ENCODE peak calls at places on chromosomes 12 and 14, in ten cellular contexts. One of them, this sample, is unnamed.
A peak's percentile ranks its signal among the peaks of the same experiment; 100 is the strongest.

GRCh38 chr12:54418441-54419087 is 502 bp downstream of the ITGA5 start:
- DNase-seq in A549: no peak
- DNase-seq in GM23248: peak; percentile 41
- DNase-seq in AG04450: no peak
- DNase-seq in foreskin fibroblast: no peak
- DNase-seq in Peyer's patch: peak; percentile 46
- DNase-seq in retinal pigment epithelial cell: no peak
- DNase-seq in fibroblast of lung: no peak
- DNase-seq in left lung: no peak
- DNase-seq in CD4-positive, alpha-beta memory T cell: peak; percentile 22
- DNase-seq in this sample: no peak

GRCh38 chr14:56874375-56874774 is 64.1 kb upstream of the OTX2 start:
- DNase-seq in foreskin fibroblast: no peak
- DNase-seq in AG04450: no peak
- DNase-seq in A549: peak; percentile 7
- DNase-seq in GM23248: peak; percentile 2
- DNase-seq in fibroblast of lung: no peak
- DNase-seq in Peyer's patch: peak; percentile 53
- DNase-seq in left lung: no peak
- DNase-seq in CD4-positive, alpha-beta memory T cell: no peak
- DNase-seq in retinal pigment epithelial cell: no peak
- DNase-seq in this sample: no peak

GRCh38 chr12:5516781-5517180 is 84.9 kb downstream of the NTF3 start:
- DNase-seq in retinal pigment epithelial cell: no peak
- DNase-seq in Peyer's patch: no peak
- DNase-seq in AG04450: no peak
- DNase-seq in CD4-positive, alpha-beta memory T cell: no peak
- DNase-seq in fibroblast of lung: no peak
- DNase-seq in A549: no peak
- DNase-seq in GM23248: no peak
- DNase-seq in foreskin fibroblast: no peak
- DNase-seq in left lung: peak; percentile 45
- DNase-seq in this sample: no peak

GRCh38 chr12:2414810-2415567 is 362.2 kb downstream of the CACNA1C start:
- DNase-seq in GM23248: peak; percentile 36
- DNase-seq in Peyer's patch: no peak
- DNase-seq in AG04450: no peak
- DNase-seq in fibroblast of lung: no peak
- DNase-seq in CD4-positive, alpha-beta memory T cell: no peak
- DNase-seq in left lung: no peak
- DNase-seq in foreskin fibroblast: no peak
- DNase-seq in retinal pigment epithelial cell: no peak
- DNase-seq in A549: no peak
- DNase-seq in this sample: no peak

GRCh38 chr12:123354600-123354999 is 10.0 kb downstream of the SBNO1 start:
- DNase-seq in CD4-positive, alpha-beta memory T cell: no peak
- DNase-seq in foreskin fibroblast: no peak
- DNase-seq in A549: no peak
- DNase-seq in GM23248: no peak
- DNase-seq in left lung: no peak
- DNase-seq in fibroblast of lung: peak; percentile 32
- DNase-seq in Peyer's patch: no peak
- DNase-seq in retinal pigment epithelial cell: no peak
- DNase-seq in AG04450: no peak
- DNase-seq in this sample: no peak

GRCh38 chr12:39764944-39765560 is 145.4 kb upstream of the ABCD2 start:
- DNase-seq in left lung: no peak
- DNase-seq in Peyer's patch: no peak
- DNase-seq in A549: peak; percentile 28
- DNase-seq in retinal pigment epithelial cell: peak; percentile 5
- DNase-seq in GM23248: peak; percentile 78
- DNase-seq in fibroblast of lung: peak; percentile 43
- DNase-seq in AG04450: peak; percentile 7
- DNase-seq in foreskin fibroblast: peak; percentile 59
- DNase-seq in CD4-positive, alpha-beta memory T cell: peak; percentile 11
- DNase-seq in this sample: no peak

GRCh38 chr14:94129758-94130414 is 482 bp upstream of the IFI27L2 start:
- DNase-seq in left lung: no peak
- DNase-seq in GM23248: peak; percentile 77
- DNase-seq in Peyer's patch: no peak
- DNase-seq in foreskin fibroblast: peak; percentile 88
- DNase-seq in A549: peak; percentile 54
- DNase-seq in retinal pigment epithelial cell: no peak
- DNase-seq in CD4-positive, alpha-beta memory T cell: peak; percentile 28
- DNase-seq in fibroblast of lung: peak; percentile 60
- DNase-seq in AG04450: no peak
- DNase-seq in this sample: no peak

GRCh38 chr14:102171173-102172020 is 31.7 kb downstream of the WDR20 start:
- DNase-seq in AG04450: no peak
- DNase-seq in GM23248: peak; percentile 18
- DNase-seq in Peyer's patch: no peak
- DNase-seq in retinal pigment epithelial cell: no peak
- DNase-seq in foreskin fibroblast: peak; percentile 38
- DNase-seq in left lung: no peak
- DNase-seq in CD4-positive, alpha-beta memory T cell: no peak
- DNase-seq in fibroblast of lung: no peak
- DNase-seq in A549: no peak
- DNase-seq in this sample: no peak

GRCh38 chr14:61584258-61584657 is 111.1 kb upstream of the HIF1A start:
- DNase-seq in left lung: no peak
- DNase-seq in foreskin fibroblast: peak; percentile 83
- DNase-seq in GM23248: peak; percentile 94
- DNase-seq in retinal pigment epithelial cell: no peak
- DNase-seq in CD4-positive, alpha-beta memory T cell: no peak
- DNase-seq in Peyer's patch: no peak
- DNase-seq in A549: no peak
- DNase-seq in AG04450: no peak
- DNase-seq in fibroblast of lung: peak; percentile 93
- DNase-seq in this sample: no peak

GRCh38 chr12:98574110-98574509 is 19.4 kb upstream of the SLC25A3 start:
- DNase-seq in A549: no peak
- DNase-seq in foreskin fibroblast: peak; percentile 8
- DNase-seq in GM23248: peak; percentile 27
- DNase-seq in Peyer's patch: peak; percentile 81
- DNase-seq in CD4-positive, alpha-beta memory T cell: no peak
- DNase-seq in retinal pigment epithelial cell: no peak
- DNase-seq in left lung: no peak
- DNase-seq in fibroblast of lung: no peak
- DNase-seq in AG04450: no peak
- DNase-seq in this sample: no peak

GRCh38 chr12:57840701-57841100 is 5.8 kb downstream of the CTDSP2 start:
- DNase-seq in left lung: no peak
- DNase-seq in Peyer's patch: no peak
- DNase-seq in AG04450: no peak
- DNase-seq in retinal pigment epithelial cell: no peak
- DNase-seq in foreskin fibroblast: peak; percentile 57
- DNase-seq in A549: no peak
- DNase-seq in GM23248: peak; percentile 50
- DNase-seq in fibroblast of lung: peak; percentile 44
- DNase-seq in CD4-positive, alpha-beta memory T cell: no peak
- DNase-seq in this sample: no peak

GRCh38 chr12:57844725-57845477 is 1.6 kb downstream of the CTDSP2 start:
- DNase-seq in fibroblast of lung: peak; percentile 73
- DNase-seq in retinal pigment epithelial cell: peak; percentile 40
- DNase-seq in A549: peak; percentile 71
- DNase-seq in left lung: peak; percentile 85
- DNase-seq in Peyer's patch: peak; percentile 74
- DNase-seq in AG04450: peak; percentile 57
- DNase-seq in foreskin fibroblast: peak; percentile 97
- DNase-seq in CD4-positive, alpha-beta memory T cell: no peak
- DNase-seq in GM23248: peak; percentile 93
- DNase-seq in this sample: peak; percentile 74

GRCh38 chr12:57841445-57841844 is 5.1 kb downstream of the CTDSP2 start:
- DNase-seq in AG04450: no peak
- DNase-seq in left lung: no peak
- DNase-seq in retinal pigment epithelial cell: no peak
- DNase-seq in CD4-positive, alpha-beta memory T cell: no peak
- DNase-seq in foreskin fibroblast: no peak
- DNase-seq in GM23248: no peak
- DNase-seq in A549: no peak
- DNase-seq in fibroblast of lung: no peak
- DNase-seq in Peyer's patch: no peak
- DNase-seq in this sample: no peak

GRCh38 chr12:57839996-57840395 is 6.5 kb downstream of the CTDSP2 start:
- DNase-seq in foreskin fibroblast: no peak
- DNase-seq in GM23248: no peak
- DNase-seq in CD4-positive, alpha-beta memory T cell: no peak
- DNase-seq in AG04450: no peak
- DNase-seq in Peyer's patch: no peak
- DNase-seq in retinal pigment epithelial cell: no peak
- DNase-seq in fibroblast of lung: no peak
- DNase-seq in left lung: no peak
- DNase-seq in A549: no peak
- DNase-seq in this sample: no peak

GRCh38 chr12:57842342-57843294 is 3.9 kb downstream of the CTDSP2 start:
- DNase-seq in AG04450: no peak
- DNase-seq in Peyer's patch: no peak
- DNase-seq in retinal pigment epithelial cell: no peak
- DNase-seq in CD4-positive, alpha-beta memory T cell: peak; percentile 34
- DNase-seq in foreskin fibroblast: peak; percentile 59
- DNase-seq in fibroblast of lung: no peak
- DNase-seq in GM23248: peak; percentile 66
- DNase-seq in left lung: no peak
- DNase-seq in A549: no peak
- DNase-seq in this sample: no peak
- H3K4me3 ChIP-seq in AG04450: peak overlapping the region; percentile 97
- H3K4me3 ChIP-seq in Peyer's patch: peak overlapping the region; percentile 99
- H3K4me3 ChIP-seq in retinal pigment epithelial cell: peak overlapping the region; percentile 11
- H3K4me3 ChIP-seq in CD4-positive, alpha-beta memory T cell: peak overlapping the region; percentile 36
- H3K4me3 ChIP-seq in foreskin fibroblast: peak overlapping the region; percentile 99
- H3K4me3 ChIP-seq in fibroblast of lung: peak overlapping the region; percentile 86
- H3K4me3 ChIP-seq in GM23248: peak overlapping the region; percentile 98
- H3K4me3 ChIP-seq in left lung: peak overlapping the region; percentile 100
- H3K4me3 ChIP-seq in A549: no peak overlapping the region
- H3K4me3 ChIP-seq in this sample: no peak overlapping the region

GRCh38 chr14:51963164-51963733 is 26.1 kb upstream of the RTRAF start:
- DNase-seq in foreskin fibroblast: peak; percentile 20
- DNase-seq in CD4-positive, alpha-beta memory T cell: no peak
- DNase-seq in retinal pigment epithelial cell: peak; percentile 6
- DNase-seq in AG04450: no peak
- DNase-seq in Peyer's patch: no peak
- DNase-seq in GM23248: no peak
- DNase-seq in left lung: no peak
- DNase-seq in fibroblast of lung: peak; percentile 21
- DNase-seq in A549: no peak
- DNase-seq in this sample: no peak
- H3K4me3 ChIP-seq in foreskin fibroblast: no peak overlapping the region
- H3K4me3 ChIP-seq in CD4-positive, alpha-beta memory T cell: no peak overlapping the region
- H3K4me3 ChIP-seq in retinal pigment epithelial cell: peak overlapping the region; percentile 21
- H3K4me3 ChIP-seq in AG04450: peak overlapping the region; percentile 24
- H3K4me3 ChIP-seq in Peyer's patch: no peak overlapping the region
- H3K4me3 ChIP-seq in GM23248: no peak overlapping the region
- H3K4me3 ChIP-seq in left lung: no peak overlapping the region
- H3K4me3 ChIP-seq in fibroblast of lung: peak overlapping the region; percentile 53
- H3K4me3 ChIP-seq in A549: no peak overlapping the region
- H3K4me3 ChIP-seq in this sample: no peak overlapping the region

DNA sequence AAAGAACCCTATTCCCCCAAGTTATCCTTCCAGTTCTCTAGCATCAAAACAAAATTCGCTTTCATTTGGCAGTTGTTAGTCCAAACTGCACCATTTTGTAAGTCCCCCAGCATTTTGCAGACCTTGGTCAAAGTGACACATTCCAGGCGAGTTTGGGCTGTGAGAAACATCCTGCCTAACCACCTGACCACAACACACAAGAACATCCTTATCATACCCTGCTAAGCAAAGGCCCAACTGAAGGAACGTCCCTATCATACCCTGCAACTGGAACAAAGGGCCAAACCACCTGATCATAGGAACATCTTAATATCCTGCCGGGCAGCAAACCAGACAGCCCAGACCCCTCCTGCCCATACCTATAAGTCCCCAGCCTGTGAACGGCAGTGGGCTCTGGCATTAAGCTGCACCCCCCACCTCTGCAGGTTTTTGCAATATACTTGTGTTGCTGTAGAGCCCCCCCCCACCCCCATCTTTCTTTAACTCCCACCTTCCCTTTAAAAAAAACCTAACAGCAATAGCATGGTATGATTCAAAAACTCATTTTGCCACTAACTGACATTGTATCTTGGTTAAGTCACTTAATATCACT is 2.7 kb downstream of the PCNX4 start:
- DNase-seq in foreskin fibroblast: peak; percentile 61
- DNase-seq in Peyer's patch: no peak
- DNase-seq in fibroblast of lung: peak; percentile 87
- DNase-seq in A549: no peak
- DNase-seq in retinal pigment epithelial cell: peak; percentile 20
- DNase-seq in GM23248: peak; percentile 22
- DNase-seq in CD4-positive, alpha-beta memory T cell: no peak
- DNase-seq in AG04450: no peak
- DNase-seq in left lung: no peak
- DNase-seq in this sample: no peak
- H3K4me3 ChIP-seq in foreskin fibroblast: peak overlapping the region; percentile 90
- H3K4me3 ChIP-seq in Peyer's patch: no peak overlapping the region
- H3K4me3 ChIP-seq in fibroblast of lung: peak overlapping the region; percentile 72
- H3K4me3 ChIP-seq in A549: no peak overlapping the region
- H3K4me3 ChIP-seq in retinal pigment epithelial cell: peak overlapping the region; percentile 79
- H3K4me3 ChIP-seq in GM23248: peak overlapping the region; percentile 94
- H3K4me3 ChIP-seq in CD4-positive, alpha-beta memory T cell: peak overlapping the region; percentile 1
- H3K4me3 ChIP-seq in AG04450: peak overlapping the region; percentile 91
- H3K4me3 ChIP-seq in left lung: no peak overlapping the region
- H3K4me3 ChIP-seq in this sample: no peak overlapping the region

GRCh38 chr14:81313775-81314429 is 86.2 kb downstream of the STON2 start:
- DNase-seq in A549: no peak
- DNase-seq in fibroblast of lung: peak; percentile 27
- DNase-seq in GM23248: no peak
- DNase-seq in foreskin fibroblast: peak; percentile 4
- DNase-seq in CD4-positive, alpha-beta memory T cell: no peak
- DNase-seq in retinal pigment epithelial cell: no peak
- DNase-seq in left lung: no peak
- DNase-seq in AG04450: no peak
- DNase-seq in Peyer's patch: no peak
- DNase-seq in this sample: no peak

GRCh38 chr14:81315344-81315743 is 84.8 kb downstream of the STON2 start:
- DNase-seq in left lung: no peak
- DNase-seq in foreskin fibroblast: no peak
- DNase-seq in retinal pigment epithelial cell: peak; percentile 64
- DNase-seq in CD4-positive, alpha-beta memory T cell: no peak
- DNase-seq in fibroblast of lung: peak; percentile 28
- DNase-seq in Peyer's patch: no peak
- DNase-seq in GM23248: no peak
- DNase-seq in AG04450: no peak
- DNase-seq in A549: no peak
- DNase-seq in this sample: no peak

GRCh38 chr14:81313200-81313599 is 86.9 kb downstream of the STON2 start:
- DNase-seq in foreskin fibroblast: no peak
- DNase-seq in AG04450: no peak
- DNase-seq in left lung: no peak
- DNase-seq in CD4-positive, alpha-beta memory T cell: no peak
- DNase-seq in Peyer's patch: no peak
- DNase-seq in A549: no peak
- DNase-seq in retinal pigment epithelial cell: no peak
- DNase-seq in GM23248: no peak
- DNase-seq in fibroblast of lung: no peak
- DNase-seq in this sample: no peak

GRCh38 chr14:81312289-81312876 is 87.7 kb downstream of the STON2 start:
- DNase-seq in GM23248: no peak
- DNase-seq in AG04450: no peak
- DNase-seq in fibroblast of lung: no peak
- DNase-seq in retinal pigment epithelial cell: no peak
- DNase-seq in A549: no peak
- DNase-seq in foreskin fibroblast: no peak
- DNase-seq in Peyer's patch: no peak
- DNase-seq in left lung: no peak
- DNase-seq in CD4-positive, alpha-beta memory T cell: no peak
- DNase-seq in this sample: no peak

GRCh38 chr14:81314443-81315175 is 85.5 kb downstream of the STON2 start:
- DNase-seq in left lung: no peak
- DNase-seq in A549: no peak
- DNase-seq in AG04450: no peak
- DNase-seq in foreskin fibroblast: no peak
- DNase-seq in Peyer's patch: no peak
- DNase-seq in retinal pigment epithelial cell: no peak
- DNase-seq in fibroblast of lung: no peak
- DNase-seq in GM23248: no peak
- DNase-seq in CD4-positive, alpha-beta memory T cell: no peak
- DNase-seq in this sample: no peak
- H3K4me3 ChIP-seq in left lung: no peak overlapping the region
- H3K4me3 ChIP-seq in A549: no peak overlapping the region
- H3K4me3 ChIP-seq in AG04450: no peak overlapping the region
- H3K4me3 ChIP-seq in foreskin fibroblast: no peak overlapping the region
- H3K4me3 ChIP-seq in Peyer's patch: no peak overlapping the region
- H3K4me3 ChIP-seq in retinal pigment epithelial cell: no peak overlapping the region
- H3K4me3 ChIP-seq in fibroblast of lung: no peak overlapping the region
- H3K4me3 ChIP-seq in GM23248: no peak overlapping the region
- H3K4me3 ChIP-seq in CD4-positive, alpha-beta memory T cell: no peak overlapping the region
- H3K4me3 ChIP-seq in this sample: no peak overlapping the region